ENCODE peak calls at places on chromosomes 1 and 21, in six cellular contexts. One of them, this sample, is unnamed.
A peak's percentile ranks its signal among the peaks of the same experiment; 100 is the strongest.

GRCh38 chr1:87598429-87598828 is 269.7 kb downstream of the LMO4 start:
- DNase-seq in endothelial cell of umbilical vein: no peak
- DNase-seq in esophagus squamous epithelium: no peak
- DNase-seq in K562: no peak
- DNase-seq in A549: peak; percentile 25
- DNase-seq in IMR-90: no peak
- DNase-seq in this sample: no peak

GRCh38 chr1:233440952-233441401 is 113.5 kb downstream of the MAP3K21 start:
- DNase-seq in IMR-90: peak; percentile 28
- DNase-seq in esophagus squamous epithelium: no peak
- DNase-seq in K562: peak; percentile 41
- DNase-seq in A549: peak; percentile 80
- DNase-seq in endothelial cell of umbilical vein: peak; percentile 43
- DNase-seq in this sample: no peak

GRCh38 chr1:100868364-100868995 is 26.2 kb downstream of the EXTL2 start:
- DNase-seq in A549: peak; percentile 28
- DNase-seq in IMR-90: peak; percentile 70
- DNase-seq in esophagus squamous epithelium: no peak
- DNase-seq in K562: peak; percentile 9
- DNase-seq in endothelial cell of umbilical vein: peak; percentile 79
- DNase-seq in this sample: no peak

GRCh38 chr1:46342084-46342656 is 1.6 kb downstream of the NSUN4 start:
- DNase-seq in IMR-90: peak; percentile 55
- DNase-seq in endothelial cell of umbilical vein: no peak
- DNase-seq in esophagus squamous epithelium: no peak
- DNase-seq in K562: peak; percentile 46
- DNase-seq in A549: peak; percentile 28
- DNase-seq in this sample: no peak

GRCh38 chr1:24369199-24369598 is 44.4 kb downstream of the STPG1 start:
- DNase-seq in A549: no peak
- DNase-seq in endothelial cell of umbilical vein: no peak
- DNase-seq in IMR-90: no peak
- DNase-seq in esophagus squamous epithelium: no peak
- DNase-seq in K562: no peak
- DNase-seq in this sample: peak; percentile 69

GRCh38 chr1:89085781-89086180 is 20.8 kb upstream of the GBP1 start:
- DNase-seq in esophagus squamous epithelium: no peak
- DNase-seq in endothelial cell of umbilical vein: peak; percentile 67
- DNase-seq in K562: peak; percentile 45
- DNase-seq in IMR-90: peak; percentile 56
- DNase-seq in A549: no peak
- DNase-seq in this sample: no peak

GRCh38 chr1:112395261-112395831 is 668 bp upstream of the CTTNBP2NL start:
- DNase-seq in endothelial cell of umbilical vein: peak; percentile 28
- DNase-seq in esophagus squamous epithelium: no peak
- DNase-seq in IMR-90: no peak
- DNase-seq in K562: no peak
- DNase-seq in A549: no peak
- DNase-seq in this sample: no peak

GRCh38 chr1:218361298-218362065 is 16.3 kb downstream of the TGFB2 start:
- DNase-seq in A549: peak; percentile 77
- DNase-seq in IMR-90: peak; percentile 80
- DNase-seq in endothelial cell of umbilical vein: peak; percentile 81
- DNase-seq in esophagus squamous epithelium: no peak
- DNase-seq in K562: no peak
- DNase-seq in this sample: no peak

GRCh38 chr1:178536844-178537371 is 24.0 kb downstream of the TEX35 start:
- DNase-seq in A549: peak; percentile 82
- DNase-seq in esophagus squamous epithelium: no peak
- DNase-seq in IMR-90: peak; percentile 99
- DNase-seq in K562: no peak
- DNase-seq in endothelial cell of umbilical vein: no peak
- DNase-seq in this sample: no peak

GRCh38 chr1:201578008-201578888 is 39.3 kb downstream of the NAV1 start:
- DNase-seq in K562: peak; percentile 97
- DNase-seq in A549: no peak
- DNase-seq in IMR-90: no peak
- DNase-seq in endothelial cell of umbilical vein: no peak
- DNase-seq in esophagus squamous epithelium: no peak
- DNase-seq in this sample: no peak

GRCh38 chr1:227792216-227793078 is 23.0 kb upstream of the PRSS38 start:
- DNase-seq in esophagus squamous epithelium: no peak
- DNase-seq in IMR-90: no peak
- DNase-seq in K562: no peak
- DNase-seq in endothelial cell of umbilical vein: no peak
- DNase-seq in A549: no peak
- DNase-seq in this sample: no peak

GRCh38 chr1:14712136-14712535 is 113.7 kb downstream of the KAZN start:
- DNase-seq in endothelial cell of umbilical vein: no peak
- DNase-seq in IMR-90: no peak
- DNase-seq in A549: no peak
- DNase-seq in esophagus squamous epithelium: no peak
- DNase-seq in K562: no peak
- DNase-seq in this sample: no peak

GRCh38 chr1:39322431-39322830 is 117.9 kb downstream of the MACF1 start:
- DNase-seq in IMR-90: no peak
- DNase-seq in K562: no peak
- DNase-seq in endothelial cell of umbilical vein: no peak
- DNase-seq in esophagus squamous epithelium: no peak
- DNase-seq in A549: no peak
- DNase-seq in this sample: no peak

GRCh38 chr1:154773551-154773950 is 96.5 kb downstream of the KCNN3 start:
- DNase-seq in A549: no peak
- DNase-seq in endothelial cell of umbilical vein: no peak
- DNase-seq in IMR-90: no peak
- DNase-seq in K562: no peak
- DNase-seq in esophagus squamous epithelium: no peak
- DNase-seq in this sample: no peak

GRCh38 chr1:198330982-198331620 is 174.3 kb downstream of the NEK7 start:
- DNase-seq in IMR-90: peak; percentile 29
- DNase-seq in K562: no peak
- DNase-seq in A549: no peak
- DNase-seq in endothelial cell of umbilical vein: no peak
- DNase-seq in esophagus squamous epithelium: no peak
- DNase-seq in this sample: no peak

GRCh38 chr1:107432108-107432507 is 291.3 kb downstream of the NTNG1 start:
- DNase-seq in esophagus squamous epithelium: no peak
- DNase-seq in A549: no peak
- DNase-seq in endothelial cell of umbilical vein: no peak
- DNase-seq in IMR-90: no peak
- DNase-seq in K562: no peak
- DNase-seq in this sample: no peak

GRCh38 chr1:246572795-246573194 is 6.5 kb downstream of the CNST start:
- DNase-seq in endothelial cell of umbilical vein: no peak
- DNase-seq in esophagus squamous epithelium: no peak
- DNase-seq in K562: no peak
- DNase-seq in A549: no peak
- DNase-seq in IMR-90: no peak
- DNase-seq in this sample: no peak

GRCh38 chr1:14784790-14785773 is 186.6 kb downstream of the KAZN start:
- DNase-seq in endothelial cell of umbilical vein: no peak
- DNase-seq in IMR-90: no peak
- DNase-seq in esophagus squamous epithelium: no peak
- DNase-seq in A549: no peak
- DNase-seq in K562: peak; percentile 54
- DNase-seq in this sample: no peak

GRCh38 chr1:213934642-213935041 is 53.1 kb upstream of the PROX1 start:
- DNase-seq in K562: no peak
- DNase-seq in IMR-90: no peak
- DNase-seq in A549: no peak
- DNase-seq in esophagus squamous epithelium: no peak
- DNase-seq in endothelial cell of umbilical vein: no peak
- DNase-seq in this sample: peak; percentile 54

GRCh38 chr1:97164276-97164639 is 442.7 kb downstream of the PTBP2 start:
- DNase-seq in K562: no peak
- DNase-seq in endothelial cell of umbilical vein: no peak
- DNase-seq in esophagus squamous epithelium: no peak
- DNase-seq in A549: no peak
- DNase-seq in IMR-90: no peak
- DNase-seq in this sample: no peak

GRCh38 chr1:227889047-227889862 is 58.5 kb downstream of the WNT9A start:
- DNase-seq in A549: no peak
- DNase-seq in esophagus squamous epithelium: no peak
- DNase-seq in K562: peak; percentile 91
- DNase-seq in IMR-90: no peak
- DNase-seq in endothelial cell of umbilical vein: no peak
- DNase-seq in this sample: no peak

GRCh38 chr1:197423006-197423405 is 155.0 kb downstream of the CRB1 start:
- DNase-seq in K562: no peak
- DNase-seq in IMR-90: peak; percentile 43
- DNase-seq in A549: no peak
- DNase-seq in esophagus squamous epithelium: no peak
- DNase-seq in endothelial cell of umbilical vein: no peak
- DNase-seq in this sample: no peak

GRCh38 chr1:89820423-89821321 is at the start of gene LRRC8D:
- DNase-seq in K562: peak; percentile 89
- DNase-seq in IMR-90: peak; percentile 72
- DNase-seq in esophagus squamous epithelium: peak; percentile 19
- DNase-seq in endothelial cell of umbilical vein: peak; percentile 85
- DNase-seq in A549: peak; percentile 74
- DNase-seq in this sample: peak; percentile 66

GRCh38 chr21:39180429-39181019 is 2.7 kb downstream of the PSMG1 start:
- DNase-seq in esophagus squamous epithelium: no peak
- DNase-seq in endothelial cell of umbilical vein: peak; percentile 7
- DNase-seq in A549: peak; percentile 9
- DNase-seq in K562: no peak
- DNase-seq in IMR-90: no peak
- DNase-seq in this sample: no peak
- H3K4me3 ChIP-seq in esophagus squamous epithelium: no peak overlapping the region
- H3K4me3 ChIP-seq in endothelial cell of umbilical vein: no peak overlapping the region
- H3K4me3 ChIP-seq in A549: no peak overlapping the region
- H3K4me3 ChIP-seq in K562: no peak overlapping the region
- H3K4me3 ChIP-seq in IMR-90: no peak overlapping the region
- H3K4me3 ChIP-seq in this sample: no peak overlapping the region

GRCh38 chr1:12182410-12182946 is 15.7 kb downstream of the TNFRSF1B start:
- DNase-seq in A549: no peak
- DNase-seq in K562: peak; percentile 39
- DNase-seq in esophagus squamous epithelium: no peak
- DNase-seq in IMR-90: no peak
- DNase-seq in endothelial cell of umbilical vein: no peak
- DNase-seq in this sample: no peak
- TF ChIP-seq POLR2A in A549: no peak
- TF ChIP-seq POLR2A in K562: no peak
- TF ChIP-seq POLR2A in esophagus squamous epithelium: no peak
- TF ChIP-seq POLR2A in IMR-90: no peak
- TF ChIP-seq POLR2A in endothelial cell of umbilical vein: no peak
- TF ChIP-seq POLR2A in this sample: no peak

DNA sequence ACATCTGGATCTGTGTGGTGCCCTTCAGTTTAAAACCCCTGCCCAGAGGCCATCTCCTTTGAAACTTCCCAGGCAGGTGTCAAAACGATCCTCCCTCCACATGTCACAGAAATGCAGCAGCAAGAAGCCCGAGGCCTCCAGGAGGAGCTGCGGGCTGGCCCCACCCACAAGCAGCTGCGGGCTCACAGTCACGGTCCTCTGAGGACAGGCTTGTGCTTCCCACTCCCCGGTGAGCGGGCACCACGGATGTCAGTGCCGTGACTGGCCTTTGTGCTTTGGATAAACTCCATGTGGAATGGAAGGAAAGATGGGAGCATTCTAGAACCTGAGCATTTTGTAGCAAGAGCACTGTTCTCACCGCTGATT is 65.8 kb downstream of the SIK1 start:
- DNase-seq in K562: no peak
- DNase-seq in A549: no peak
- DNase-seq in endothelial cell of umbilical vein: no peak
- DNase-seq in IMR-90: peak; percentile 63
- DNase-seq in esophagus squamous epithelium: no peak
- DNase-seq in this sample: no peak
- H3K4me3 ChIP-seq in K562: no peak overlapping the region
- H3K4me3 ChIP-seq in A549: no peak overlapping the region
- H3K4me3 ChIP-seq in endothelial cell of umbilical vein: no peak overlapping the region
- H3K4me3 ChIP-seq in IMR-90: no peak overlapping the region
- H3K4me3 ChIP-seq in esophagus squamous epithelium: peak overlapping the region; percentile 27
- H3K4me3 ChIP-seq in this sample: peak overlapping the region; percentile 58

GRCh38 chr1:225426395-225427248 is 1.2 kb downstream of the LBR start:
- DNase-seq in esophagus squamous epithelium: no peak
- DNase-seq in endothelial cell of umbilical vein: peak; percentile 50
- DNase-seq in IMR-90: peak; percentile 27
- DNase-seq in K562: no peak
- DNase-seq in A549: peak; percentile 30
- DNase-seq in this sample: no peak
- TF ChIP-seq POLR2A in esophagus squamous epithelium: no peak
- TF ChIP-seq POLR2A in endothelial cell of umbilical vein: no peak
- TF ChIP-seq POLR2A in IMR-90: no peak
- TF ChIP-seq POLR2A in K562: no peak
- TF ChIP-seq POLR2A in A549: no peak
- TF ChIP-seq POLR2A in this sample: no peak

GRCh38 chr1:50417946-50418599 is 5.2 kb downstream of the DMRTA2 start:
- DNase-seq in endothelial cell of umbilical vein: no peak
- DNase-seq in IMR-90: no peak
- DNase-seq in esophagus squamous epithelium: no peak
- DNase-seq in K562: peak; percentile 12
- DNase-seq in A549: no peak
- DNase-seq in this sample: no peak

GRCh38 chr1:50415235-50416149 is 7.8 kb downstream of the DMRTA2 start:
- DNase-seq in IMR-90: no peak
- DNase-seq in endothelial cell of umbilical vein: no peak
- DNase-seq in A549: no peak
- DNase-seq in K562: peak; percentile 10
- DNase-seq in esophagus squamous epithelium: no peak
- DNase-seq in this sample: no peak

GRCh38 chr1:50417487-50417886 is 5.8 kb downstream of the DMRTA2 start:
- DNase-seq in esophagus squamous epithelium: no peak
- DNase-seq in endothelial cell of umbilical vein: no peak
- DNase-seq in A549: no peak
- DNase-seq in K562: peak; percentile 11
- DNase-seq in IMR-90: no peak
- DNase-seq in this sample: no peak

GRCh38 chr1:50416150-50416527 is 7.1 kb downstream of the DMRTA2 start:
- DNase-seq in endothelial cell of umbilical vein: no peak
- DNase-seq in A549: no peak
- DNase-seq in IMR-90: no peak
- DNase-seq in K562: peak; percentile 12
- DNase-seq in esophagus squamous epithelium: no peak
- DNase-seq in this sample: no peak

DNA sequence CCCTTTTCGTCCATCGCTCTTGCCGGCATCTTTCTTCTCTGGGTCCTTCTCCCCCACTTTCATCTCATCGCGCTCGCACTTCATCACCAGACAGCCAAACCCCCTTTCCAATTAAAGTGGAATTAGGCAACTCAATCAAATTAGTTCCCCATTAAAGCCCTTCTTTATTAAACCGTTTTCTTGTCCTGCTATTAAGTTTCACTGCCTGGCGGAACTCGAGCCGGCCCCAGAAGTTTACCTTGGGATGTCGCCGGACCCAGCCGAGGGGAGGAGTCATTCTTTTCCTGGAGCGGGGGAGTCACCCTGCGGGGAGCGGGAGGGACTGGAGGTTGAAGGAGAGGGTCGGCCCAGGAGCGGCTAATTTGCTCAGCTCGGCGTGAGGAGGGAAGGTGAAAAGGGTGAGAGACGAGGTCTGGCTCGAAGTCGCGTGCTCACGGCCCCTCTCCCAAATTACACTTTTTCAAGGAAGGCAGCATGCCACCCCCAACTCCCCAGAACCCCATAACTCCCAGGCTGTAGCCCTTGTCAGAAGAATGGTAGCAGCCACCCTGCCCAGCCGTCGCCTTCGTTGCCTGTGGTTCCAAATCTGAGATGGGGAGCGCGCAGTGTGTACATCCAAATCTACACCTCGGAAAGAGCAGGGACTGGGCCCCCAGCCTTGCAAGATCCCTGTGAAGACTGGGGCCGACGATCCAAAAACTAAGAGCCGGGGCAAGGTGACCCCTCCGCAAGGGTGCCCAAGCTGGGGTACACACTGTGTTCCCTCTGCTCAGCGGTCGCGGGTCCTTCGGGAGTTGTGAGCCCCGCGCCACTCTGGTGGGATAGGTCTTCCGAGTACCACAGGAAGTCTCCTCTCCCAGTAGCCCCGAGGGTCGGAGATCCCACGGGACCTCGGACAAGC is 6.4 kb downstream of the DMRTA2 start:
- DNase-seq in IMR-90: no peak
- DNase-seq in endothelial cell of umbilical vein: no peak
- DNase-seq in esophagus squamous epithelium: no peak
- DNase-seq in A549: no peak
- DNase-seq in K562: peak; percentile 18
- DNase-seq in this sample: no peak
- H3K4me3 ChIP-seq in IMR-90: no peak overlapping the region
- H3K4me3 ChIP-seq in endothelial cell of umbilical vein: no peak overlapping the region
- H3K4me3 ChIP-seq in esophagus squamous epithelium: no peak overlapping the region
- H3K4me3 ChIP-seq in A549: peak overlapping the region; percentile 27
- H3K4me3 ChIP-seq in K562: no peak overlapping the region
- H3K4me3 ChIP-seq in this sample: no peak overlapping the region

This sample was measured in breast epithelium.